ENCODE peak calls at places on chromosomes 5 and 9, in eight cellular contexts. A is RWPE1, M is H1, D is GM23338, C is cardiac muscle cell, W is endothelial cell, Q is choroid plexus epithelial cell, H is breast epithelium. U is an unnamed sample.

GRCh38 chr9:136024286-136024685 is 63.1 kb upstream of the UBAC1 start:
- DNase-seq in A (no peak), M (no peak), D (no peak), C (no peak), W (no peak), Q (no peak), H (peak; percentile 10), U (no peak)

GRCh38 chr5:37933586-37933985 is 93.7 kb upstream of the GDNF start:
- DNase-seq in A (no peak), M (no peak), D (no peak), C (no peak), W (no peak), Q (no peak), H (no peak), U (no peak)

GRCh38 chr9:137407590-137408300 is 15.2 kb downstream of the EXD3 start:
- DNase-seq in A (no peak), M (no peak), D (no peak), C (no peak), W (no peak), Q (peak; percentile 44), H (no peak), U (no peak)

GRCh38 chr9:126440938-126441337 is 114.3 kb downstream of the MVB12B start:
- DNase-seq in A (no peak), M (no peak), D (peak; percentile 41), C (no peak), W (no peak), Q (no peak), H (no peak), U (no peak)

GRCh38 chr5:2986301-2986700 is 234.8 kb upstream of the IRX2 start:
- DNase-seq in A (no peak), M (no peak), D (no peak), C (no peak), W (no peak), Q (no peak), H (no peak), U (no peak)

GRCh38 chr5:26034813-26035212 is 1003.6 kb downstream of the CDH9 start:
- DNase-seq in A (peak; percentile 20), M (no peak), D (no peak), C (no peak), W (no peak), Q (no peak), H (no peak), U (no peak)

GRCh38 chr5:149938791-149939358 is 5.7 kb downstream of the PDE6A start:
- DNase-seq in A (peak; percentile 96), M (no peak), D (no peak), C (no peak), W (no peak), Q (peak; percentile 71), H (peak; percentile 69), U (no peak)

GRCh38 chr5:169248520-169248919 is 52.4 kb downstream of the SLIT3 start:
- DNase-seq in A (no peak), M (no peak), D (no peak), C (no peak), W (no peak), Q (no peak), H (no peak), U (no peak)

GRCh38 chr5:172887735-172888134 is 53.7 kb downstream of the ERGIC1 start:
- DNase-seq in A (no peak), M (no peak), D (no peak), C (no peak), W (peak; percentile 69), Q (peak; percentile 98), H (no peak), U (no peak)

GRCh38 chr9:133954862-133955529 is 37.1 kb downstream of the VAV2 start:
- DNase-seq in A (no peak), M (no peak), D (no peak), C (no peak), W (no peak), Q (no peak), H (no peak), U (no peak)

GRCh38 chr5:98773214-98773463 is 324 bp upstream of the RGMB start:
- DNase-seq in A (no peak), M (no peak), D (no peak), C (no peak), W (no peak), Q (no peak), H (no peak), U (no peak)

GRCh38 chr9:83544002-83544698 is 5.9 kb upstream of the FRMD3 start:
- DNase-seq in A (peak; percentile 36), M (no peak), D (peak; percentile 88), C (peak; percentile 54), W (peak; percentile 14), Q (peak; percentile 92), H (no peak), U (no peak)

GRCh38 chr5:3594514-3595101 is 1.0 kb upstream of the IRX1 start:
- DNase-seq in A (no peak), M (no peak), D (peak; percentile 77), C (peak; percentile 74), W (peak; percentile 33), Q (no peak), H (no peak), U (no peak)

GRCh38 chr9:103183569-103184191 is 188.5 kb downstream of the CYLC2 start:
- DNase-seq in A (peak; percentile 10), M (no peak), D (peak; percentile 1), C (no peak), W (no peak), Q (no peak), H (no peak), U (no peak)

GRCh38 chr5:153782589-153783238 is 256.0 kb downstream of the FAM114A2 start:
- DNase-seq in A (peak; percentile 45), M (peak; percentile 47), D (peak; percentile 68), C (peak; percentile 17), W (peak; percentile 60), Q (peak; percentile 26), H (no peak), U (no peak)

GRCh38 chr9:85425153-85425611 is 316.6 kb downstream of the AGTPBP1 start:
- DNase-seq in A (peak; percentile 81), M (peak; percentile 74), D (peak; percentile 95), C (peak; percentile 80), W (peak; percentile 85), Q (peak; percentile 33), H (no peak), U (no peak)

GRCh38 chr5:151556808-151557207 is 34.3 kb downstream of the FAT2 start:
- DNase-seq in A (no peak), M (no peak), D (no peak), C (no peak), W (no peak), Q (no peak), H (no peak), U (no peak)

GRCh38 chr9:69076550-69076949 is 41.0 kb downstream of the FXN start:
- DNase-seq in A (no peak), M (no peak), D (no peak), C (no peak), W (no peak), Q (no peak), H (no peak), U (no peak)

GRCh38 chr9:102479191-102479590 is 515.9 kb upstream of the CYLC2 start:
- DNase-seq in A (no peak), M (no peak), D (no peak), C (no peak), W (no peak), Q (peak; percentile 3), H (no peak), U (no peak)

GRCh38 chr5:36214434-36214833 is 27.3 kb downstream of the NADK2 start:
- DNase-seq in A (no peak), M (no peak), D (peak; percentile 12), C (no peak), W (no peak), Q (no peak), H (no peak), U (no peak)
- TF ChIP-seq CTCF in A (no peak), M (no peak), D (peak; percentile 14), C (no peak), W (no peak), Q (no peak), H (no peak), U (no peak)

DNA sequence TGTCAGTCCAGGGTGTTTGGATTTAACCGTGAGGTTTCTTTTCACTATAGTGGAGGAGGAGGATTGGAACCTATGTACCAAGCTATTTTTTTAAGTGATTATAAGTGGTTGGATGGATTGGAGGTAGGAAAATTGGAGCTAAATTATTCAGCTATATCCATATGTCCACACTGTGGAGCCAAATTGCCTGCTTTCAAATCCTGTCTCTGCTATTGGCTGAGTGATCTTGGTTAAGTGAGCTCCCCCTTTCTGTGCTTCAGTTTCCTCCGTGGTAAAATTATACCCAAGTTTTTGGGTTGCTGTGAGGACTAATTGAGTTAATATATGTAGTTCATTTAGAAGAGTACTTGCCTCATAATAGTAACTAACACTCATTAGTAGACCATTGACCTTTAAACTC is 2.5 kb downstream of the CENPP start:
- DNase-seq in A (peak; percentile 53), M (no peak), D (peak; percentile 32), C (peak; percentile 41), W (no peak), Q (peak; percentile 89), H (no peak), U (no peak)
- TF ChIP-seq CTCF in A (peak; percentile 37), M (peak; percentile 13), D (peak; percentile 10), C (peak; percentile 35), W (no peak), Q (peak; percentile 65), H (no peak), U (no peak)

GRCh38 chr9:20701058-20701457 is 17.0 kb downstream of the FOCAD start:
- DNase-seq in A (no peak), M (no peak), D (no peak), C (peak; percentile 33), W (peak; percentile 9), Q (peak; percentile 5), H (no peak), U (no peak)
- TF ChIP-seq CTCF in A (no peak), M (no peak), D (no peak), C (no peak), W (no peak), Q (no peak), H (no peak), U (no peak)

GRCh38 chr9:127786773-127787123 is 914 bp downstream of the CDK9 start:
- DNase-seq in A (no peak), M (no peak), D (no peak), C (no peak), W (no peak), Q (peak; percentile 53), H (no peak), U (no peak)
- TF ChIP-seq CTCF in A (peak; percentile 77), M (no peak), D (peak; percentile 54), C (peak; percentile 54), W (peak; percentile 52), Q (peak; percentile 69), H (no peak), U (no peak)

DNA sequence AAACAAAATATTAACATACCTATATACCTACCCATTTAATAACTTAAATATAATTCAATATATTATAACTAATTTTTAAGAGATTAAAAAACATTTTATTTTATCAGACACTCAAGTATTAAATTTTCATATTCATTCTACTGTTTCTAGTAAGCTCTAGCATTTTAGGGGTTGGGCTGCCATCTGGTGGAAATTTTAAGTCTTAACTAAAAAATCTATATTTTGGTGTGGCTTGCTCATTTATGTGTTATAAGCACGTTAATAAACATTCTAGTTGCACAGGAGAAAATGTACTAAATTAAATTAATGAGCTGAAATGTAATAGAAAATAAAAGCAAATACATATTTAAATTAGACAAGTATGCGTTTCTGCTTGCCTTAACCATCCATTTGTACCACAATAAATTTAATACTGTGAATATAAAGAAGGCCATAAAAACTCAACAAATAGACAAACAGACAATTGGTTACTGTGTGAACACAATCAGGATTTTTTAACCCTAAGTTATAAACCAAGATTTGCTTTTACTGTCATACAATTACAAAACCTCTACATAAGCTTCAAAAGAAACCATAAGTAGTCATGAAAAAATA is 1728.3 kb upstream of the CDH9 start:
- DNase-seq in A (peak; percentile 25), M (no peak), D (peak; percentile 56), C (peak; percentile 67), W (peak; percentile 25), Q (peak; percentile 84), H (no peak), U (no peak)
- TF ChIP-seq CTCF in A (peak; percentile 55), M (peak; percentile 12), D (peak; percentile 65), C (peak; percentile 25), W (peak; percentile 62), Q (peak; percentile 48), H (no peak), U (no peak)